ENCODE peak calls at places on chromosomes 12 and 14, in ten cellular contexts. X is prostate gland, H is heart right ventricle, M is psoas muscle, C is stomach, O is tibial artery, B is uterus, T is IMR-90, K is transverse colon, D is adrenal gland. S is an unnamed sample.

GRCh38 chr14:74326369-74327152 is 21.7 kb upstream of the VRTN start:
- DNase-seq in X (no peak), H (no peak), M (no peak), C (no peak), O (no peak), B (no peak), T (no peak), K (no peak), D (no peak), S (no peak)

GRCh38 chr12:56723889-56724659 is 1.0 kb downstream of the NACA start:
- DNase-seq in X (peak; percentile 76), H (peak; percentile 74), M (peak; percentile 62), C (peak; percentile 34), O (peak; percentile 78), B (peak; percentile 63), T (peak; percentile 86), K (peak; percentile 59), D (peak; percentile 91), S (no peak)

GRCh38 chr12:89333564-89334252 is 18.6 kb downstream of the DUSP6 start:
- DNase-seq in X (no peak), H (peak; percentile 28), M (no peak), C (no peak), O (peak; percentile 36), B (no peak), T (no peak), K (peak; percentile 49), D (peak; percentile 50), S (no peak)

GRCh38 chr12:68497112-68497511 is 113.6 kb upstream of the RAP1B start:
- DNase-seq in X (no peak), H (no peak), M (no peak), C (no peak), O (no peak), B (no peak), T (no peak), K (no peak), D (no peak), S (no peak)

GRCh38 chr12:56346663-56347062 is 8.0 kb downstream of the IL23A start:
- DNase-seq in X (no peak), H (no peak), M (no peak), C (no peak), O (no peak), B (no peak), T (no peak), K (no peak), D (no peak), S (no peak)

GRCh38 chr14:85527458-85527857 is 2.5 kb upstream of the FLRT2 start:
- DNase-seq in X (no peak), H (no peak), M (no peak), C (no peak), O (no peak), B (no peak), T (no peak), K (no peak), D (no peak), S (no peak)

GRCh38 chr12:84043355-84043754 is 869.2 kb downstream of the SLC6A15 start:
- DNase-seq in X (no peak), H (no peak), M (no peak), C (no peak), O (no peak), B (no peak), T (no peak), K (no peak), D (no peak), S (no peak)

GRCh38 chr14:105047283-105048016 is 17.8 kb downstream of the GPR132 start:
- DNase-seq in X (no peak), H (no peak), M (no peak), C (no peak), O (peak; percentile 19), B (no peak), T (no peak), K (no peak), D (no peak), S (no peak)

GRCh38 chr14:44279357-44279756 is 227.7 kb downstream of the FSCB start:
- DNase-seq in X (no peak), H (no peak), M (no peak), C (no peak), O (no peak), B (no peak), T (no peak), K (no peak), D (no peak), S (no peak)

GRCh38 chr14:80606347-80606772 is 335.2 kb downstream of the CEP128 start:
- DNase-seq in X (no peak), H (no peak), M (no peak), C (no peak), O (no peak), B (no peak), T (no peak), K (no peak), D (no peak), S (no peak)

GRCh38 chr12:104588048-104588942 is 131.5 kb downstream of the CHST11 start:
- DNase-seq in X (no peak), H (no peak), M (no peak), C (no peak), O (no peak), B (no peak), T (peak; percentile 81), K (no peak), D (no peak), S (no peak)

GRCh38 chr12:87848248-87848868 is 180.8 kb downstream of the C12orf50 start:
- DNase-seq in X (peak; percentile 7), H (peak; percentile 5), M (no peak), C (no peak), O (no peak), B (no peak), T (peak; percentile 82), K (no peak), D (peak; percentile 21), S (no peak)

GRCh38 chr12:106226884-106227640 is 20.8 kb downstream of the CKAP4 start:
- DNase-seq in X (peak; percentile 31), H (peak; percentile 43), M (no peak), C (no peak), O (no peak), B (no peak), T (peak; percentile 55), K (no peak), D (peak; percentile 44), S (no peak)

GRCh38 chr12:31507966-31508365 is 83.0 kb downstream of the DENND5B start:
- DNase-seq in X (no peak), H (no peak), M (no peak), C (no peak), O (no peak), B (no peak), T (peak; percentile 70), K (no peak), D (no peak), S (no peak)

GRCh38 chr14:93160353-93160801 is 24.3 kb downstream of the MOAP1 start:
- DNase-seq in X (no peak), H (no peak), M (no peak), C (no peak), O (no peak), B (no peak), T (no peak), K (no peak), D (peak; percentile 43), S (no peak)

GRCh38 chr14:29851397-29851796 is 76.2 kb downstream of the PRKD1 start:
- DNase-seq in X (no peak), H (no peak), M (no peak), C (no peak), O (no peak), B (no peak), T (no peak), K (no peak), D (no peak), S (no peak)

GRCh38 chr12:93572712-93573551 is 457 bp downstream of the SOCS2 start:
- DNase-seq in X (no peak), H (peak; percentile 31), M (peak; percentile 43), C (no peak), O (peak; percentile 29), B (peak; percentile 31), T (peak; percentile 23), K (peak; percentile 41), D (peak; percentile 39), S (peak; percentile 42)

GRCh38 chr12:45637706-45638105 is 91.8 kb upstream of the ARID2 start:
- DNase-seq in X (no peak), H (no peak), M (no peak), C (no peak), O (no peak), B (no peak), T (peak; percentile 93), K (no peak), D (no peak), S (no peak)
- H3K27ac ChIP-seq in X (no peak overlapping the region), H (no peak overlapping the region), M (no peak overlapping the region), C (no peak overlapping the region), O (no peak overlapping the region), B (no peak overlapping the region), T (no peak overlapping the region), K (no peak overlapping the region), D (no peak overlapping the region), S (no peak overlapping the region)

GRCh38 chr14:65428691-65429090 is 16.2 kb downstream of the FUT8 start:
- DNase-seq in X (no peak), H (no peak), M (no peak), C (no peak), O (no peak), B (no peak), T (no peak), K (no peak), D (no peak), S (no peak)
- H3K4me3 ChIP-seq in X (no peak overlapping the region), H (no peak overlapping the region), M (no peak overlapping the region), C (no peak overlapping the region), O (no peak overlapping the region), B (no peak overlapping the region), T (no peak overlapping the region), K (no peak overlapping the region), D (no peak overlapping the region), S (no peak overlapping the region)

GRCh38 chr12:52022841-52023181 is 16.1 kb downstream of the TAMALIN start:
- DNase-seq in X (no peak), H (no peak), M (no peak), C (peak; percentile 40), O (no peak), B (peak; percentile 23), T (no peak), K (peak; percentile 64), D (no peak), S (no peak)

GRCh38 chr12:52025301-52026172 is 18.8 kb downstream of the TAMALIN start:
- DNase-seq in X (peak; percentile 81), H (peak; percentile 88), M (peak; percentile 82), C (peak; percentile 90), O (peak; percentile 87), B (peak; percentile 86), T (peak; percentile 77), K (peak; percentile 90), D (peak; percentile 94), S (peak; percentile 81)

GRCh38 chr12:52020539-52021336 is 14.0 kb downstream of the TAMALIN start:
- DNase-seq in X (no peak), H (no peak), M (no peak), C (peak; percentile 55), O (no peak), B (no peak), T (peak; percentile 47), K (peak; percentile 61), D (peak; percentile 51), S (no peak)

GRCh38 chr12:52023976-52024688 is 17.4 kb downstream of the TAMALIN start:
- DNase-seq in X (no peak), H (no peak), M (no peak), C (no peak), O (no peak), B (no peak), T (no peak), K (no peak), D (no peak), S (no peak)

GRCh38 chr12:52023182-52023975 is 16.6 kb downstream of the TAMALIN start:
- DNase-seq in X (peak; percentile 83), H (peak; percentile 86), M (peak; percentile 88), C (peak; percentile 93), O (peak; percentile 84), B (peak; percentile 87), T (peak; percentile 56), K (peak; percentile 93), D (peak; percentile 89), S (peak; percentile 91)
- H3K27ac ChIP-seq in X (peak overlapping the region; percentile 56), H (peak overlapping the region; percentile 83), M (peak overlapping the region; percentile 7), C (peak overlapping the region; percentile 58), O (no peak overlapping the region), B (peak overlapping the region; percentile 65), T (peak overlapping the region; percentile 41), K (peak overlapping the region; percentile 94), D (peak overlapping the region; percentile 68), S (peak overlapping the region; percentile 31)

GRCh38 chr14:32933623-32933942 is 5.1 kb upstream of the NPAS3 start:
- DNase-seq in X (no peak), H (no peak), M (no peak), C (no peak), O (no peak), B (no peak), T (no peak), K (no peak), D (no peak), S (no peak)
- H3K4me3 ChIP-seq in X (peak overlapping the region; percentile 18), H (peak overlapping the region; percentile 49), M (peak overlapping the region; percentile 68), C (peak overlapping the region; percentile 59), O (peak overlapping the region; percentile 48), B (peak overlapping the region; percentile 27), T (no peak overlapping the region), K (peak overlapping the region; percentile 41), D (no peak overlapping the region), S (no peak overlapping the region)